ENCODE peak calls at places on chromosomes 13 and 19, in five cellular contexts. F is esophagus squamous epithelium, S is ovary, Q is fibroblast of lung, D is cardiac fibroblast. T is an unnamed sample.
A peak's percentile ranks its signal among the peaks of the same experiment; 100 is the strongest.

GRCh38 chr19:46489445-46490272 is 6.0 kb downstream of the PNMA8B start:
- DNase-seq in D (peak; percentile 60), S (peak; percentile 77), Q (peak; percentile 56), F (no peak), T (peak; percentile 69)

GRCh38 chr19:47005873-47006272 is 13.8 kb upstream of the NPAS1 start:
- DNase-seq in D (no peak), Q (no peak), S (no peak), F (no peak), T (no peak)

GRCh38 chr13:82822935-82823334 is 1059.3 kb downstream of the SLITRK1 start:
- DNase-seq in Q (no peak), S (no peak), D (no peak), F (no peak), T (no peak)

GRCh38 chr13:102608944-102609343 is 12.2 kb downstream of the TPP2 start:
- DNase-seq in D (no peak), Q (no peak), S (no peak), F (no peak), T (no peak)

GRCh38 chr13:90750957-90751356 is 596.5 kb upstream of the MIR17HG start:
- DNase-seq in S (no peak), F (no peak), D (no peak), Q (no peak), T (no peak)

GRCh38 chr13:77374786-77375185 is 47.9 kb upstream of the MYCBP2 start:
- DNase-seq in D (no peak), F (no peak), Q (no peak), S (no peak), T (no peak)

GRCh38 chr13:31444266-31444862 is 244.6 kb downstream of the B3GLCT start:
- DNase-seq in S (no peak), D (no peak), Q (no peak), F (no peak), T (no peak)

GRCh38 chr13:110549795-110550160 is 11.7 kb downstream of the RAB20 start:
- DNase-seq in S (no peak), D (no peak), F (no peak), Q (no peak), T (no peak)

GRCh38 chr19:657611-658010 is 5.4 kb downstream of the RNF126 start:
- DNase-seq in Q (no peak), D (no peak), S (no peak), F (no peak), T (no peak)

GRCh38 chr13:21736926-21737325 is 66.1 kb downstream of the FGF9 start:
- DNase-seq in F (no peak), D (no peak), S (no peak), Q (no peak), T (no peak)

GRCh38 chr19:7970716-7971448 is 27.4 kb upstream of the TIMM44 start:
- DNase-seq in D (peak; percentile 49), S (no peak), F (no peak), Q (peak; percentile 43), T (peak; percentile 38)

GRCh38 chr19:57812201-57812600 is 2.5 kb downstream of the ZNF552 start:
- DNase-seq in F (no peak), D (no peak), Q (no peak), S (no peak), T (no peak)

GRCh38 chr13:32549788-32550187 is 11.2 kb upstream of the N4BP2L2 start:
- DNase-seq in D (no peak), F (no peak), S (no peak), Q (no peak), T (no peak)

GRCh38 chr19:44303976-44304568 is 753 bp downstream of the ZNF235 start:
- DNase-seq in D (no peak), S (no peak), F (no peak), Q (no peak), T (peak; percentile 59)

GRCh38 chr13:97653741-97654140 is 219.8 kb downstream of the RAP2A start:
- DNase-seq in Q (peak; percentile 84), F (no peak), S (no peak), D (no peak), T (peak; percentile 42)

GRCh38 chr19:54248016-54248601 is 5.5 kb upstream of the LILRA6 start:
- DNase-seq in S (no peak), D (peak; percentile 54), Q (no peak), F (no peak), T (no peak)

GRCh38 chr13:97185291-97185690 is 36.8 kb upstream of the MBNL2 start:
- DNase-seq in D (no peak), Q (no peak), S (no peak), F (no peak), T (no peak)

DNA sequence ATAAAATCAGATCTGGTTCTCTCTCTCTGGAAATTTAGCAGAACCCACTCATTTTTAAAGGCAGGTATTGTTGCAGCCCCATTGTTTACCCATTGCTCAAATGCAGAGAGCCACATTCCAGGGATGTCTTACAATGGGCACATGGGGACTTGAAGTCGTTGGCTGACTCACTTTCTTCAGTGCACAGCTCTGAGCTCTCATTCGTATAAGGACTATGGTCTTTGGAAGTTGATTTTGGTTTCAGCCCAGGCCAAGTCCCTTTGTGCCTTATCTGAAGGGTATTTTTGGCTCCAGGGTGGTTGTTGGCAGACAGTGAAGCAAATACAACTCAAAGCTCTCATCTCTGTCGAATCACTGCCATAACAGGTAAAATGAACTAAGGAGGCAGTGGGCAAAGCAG is 47.3 kb upstream of the CLDN10 start:
- DNase-seq in D (peak; percentile 43), S (no peak), F (no peak), Q (no peak), T (no peak)
- H3K4me3 ChIP-seq in D (no peak overlapping the region), S (no peak overlapping the region), F (no peak overlapping the region), Q (no peak overlapping the region), T (no peak overlapping the region)

DNA sequence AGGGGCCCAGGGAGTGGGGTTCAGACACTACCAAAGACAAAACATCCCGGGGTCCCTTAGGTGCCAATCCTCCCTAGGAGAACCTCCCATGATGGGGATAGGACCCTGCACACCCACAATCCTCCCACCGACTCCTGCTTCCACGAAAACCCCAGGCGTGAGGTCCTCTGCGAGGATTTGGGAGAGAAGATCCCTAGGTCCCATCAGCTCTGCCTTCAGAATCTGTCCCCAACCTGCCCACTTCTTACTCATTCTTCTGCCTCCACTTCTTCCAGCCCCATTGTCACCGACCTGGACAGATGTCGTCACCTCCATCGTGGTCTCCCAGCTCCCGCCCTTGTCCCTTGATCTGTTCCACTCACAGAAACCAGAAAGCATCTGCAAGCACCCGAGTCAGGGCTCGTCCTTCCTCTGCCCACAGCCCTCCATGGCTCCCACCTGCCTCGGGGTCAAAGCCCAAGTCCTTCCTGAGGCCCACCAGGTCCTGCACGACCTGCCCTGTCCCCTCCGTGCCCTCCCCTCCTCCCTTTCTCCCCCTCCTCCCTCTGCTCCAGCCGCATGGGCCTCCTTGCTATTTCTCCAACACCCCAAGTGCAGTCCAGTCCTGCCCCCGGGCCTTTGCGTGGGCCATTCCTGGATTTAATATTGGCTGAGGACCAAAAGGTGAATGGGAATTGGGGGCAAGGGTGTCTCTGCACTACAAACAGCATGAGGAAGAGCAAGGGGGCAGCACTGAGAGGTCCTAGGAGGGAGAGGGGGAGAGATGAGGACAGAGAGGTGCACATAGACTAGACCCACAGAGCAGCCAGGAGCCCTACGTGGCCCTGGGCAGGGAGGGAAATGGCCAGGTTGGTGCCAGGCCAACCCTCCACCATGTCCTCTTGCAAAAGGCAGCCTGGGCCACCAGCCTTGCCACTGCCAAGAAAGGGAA is 51.3 kb downstream of the PTPRS start:
- DNase-seq in F (no peak), D (no peak), Q (no peak), S (no peak), T (no peak)
- TF ChIP-seq CTCF in F (no peak), D (no peak), Q (no peak), S (no peak), T (peak; percentile 2)

DNA sequence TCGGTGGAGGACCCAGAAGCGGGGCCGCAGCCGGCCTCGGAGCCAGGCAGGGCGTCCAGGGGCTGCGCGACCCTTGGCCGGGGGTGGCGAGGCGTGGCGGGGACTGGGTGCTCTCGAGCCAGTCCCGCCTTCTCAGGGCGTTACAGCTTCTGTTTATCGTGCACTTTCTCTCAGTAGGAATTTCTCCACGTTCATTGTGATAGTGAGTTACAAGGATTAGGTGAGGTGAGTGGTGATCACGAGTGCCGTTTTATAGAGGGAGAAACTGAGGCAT is 589 bp downstream of the AP1M1 start:
- DNase-seq in F (no peak), D (no peak), Q (no peak), S (no peak), T (no peak)
- H3K4me3 ChIP-seq in F (peak overlapping the region; percentile 100), D (peak overlapping the region; percentile 91), Q (peak overlapping the region; percentile 98), S (peak overlapping the region; percentile 65), T (peak overlapping the region; percentile 98)

GRCh38 chr19:19063183-19064097 is at the start of gene SLC25A42:
- DNase-seq in S (peak; percentile 100), D (peak; percentile 100), F (peak; percentile 91), Q (peak; percentile 100), T (peak; percentile 100)

GRCh38 chr19:19062454-19063182 is 1.2 kb upstream of the SLC25A42 start:
- DNase-seq in S (no peak), D (peak; percentile 45), Q (peak; percentile 15), F (no peak), T (peak; percentile 14)

GRCh38 chr19:19064811-19065745 is 1.3 kb downstream of the SLC25A42 start:
- DNase-seq in F (no peak), Q (no peak), S (no peak), D (no peak), T (peak; percentile 11)

GRCh38 chr19:19061491-19061890 is 2.3 kb upstream of the SLC25A42 start:
- DNase-seq in D (no peak), Q (no peak), F (no peak), S (no peak), T (no peak)

GRCh38 chr19:19064098-19064722 is 416 bp downstream of the SLC25A42 start:
- DNase-seq in F (peak; percentile 45), D (no peak), Q (no peak), S (no peak), T (no peak)
- TF ChIP-seq CTCF in F (no peak), D (peak; percentile 8), Q (peak; percentile 43), S (peak; percentile 9), T (peak; percentile 31)

GRCh38 chr19:5243878-5244277 is 96.7 kb downstream of the PTPRS start:
- DNase-seq in D (no peak), F (no peak), S (no peak), Q (no peak), T (no peak)

GRCh38 chr19:5244351-5244750 is 96.3 kb downstream of the PTPRS start:
- DNase-seq in F (no peak), S (no peak), Q (no peak), D (no peak), T (no peak)

GRCh38 chr19:5247957-5248705 is 92.5 kb downstream of the PTPRS start:
- DNase-seq in S (no peak), D (no peak), Q (no peak), F (no peak), T (no peak)

GRCh38 chr19:5246554-5247155 is 94.0 kb downstream of the PTPRS start:
- DNase-seq in F (no peak), S (no peak), Q (no peak), D (no peak), T (no peak)

GRCh38 chr19:5245631-5246553 is 94.7 kb downstream of the PTPRS start:
- DNase-seq in Q (no peak), S (no peak), D (no peak), F (no peak), T (no peak)
- H3K4me3 ChIP-seq in Q (no peak overlapping the region), S (no peak overlapping the region), D (no peak overlapping the region), F (no peak overlapping the region), T (no peak overlapping the region)

GRCh38 chr19:12260861-12261260 is 33.8 kb downstream of the ZNF44 start:
- DNase-seq in S (no peak), F (no peak), D (no peak), Q (no peak), T (no peak)
- TF ChIP-seq CTCF in S (no peak), F (no peak), D (no peak), Q (no peak), T (no peak)